ENCODE peak calls at places on chromosomes 12 and 14, in nine cellular contexts. One of them, this sample, is unnamed. For H3K4me1, the result is how much of the 10 kb centered on the place peaks cover.

GRCh38 chr12:121188227-121188626 is 21.7 kb upstream of the P2RX4 start:
- DNase-seq in HCT116: no peak
- DNase-seq in adrenal gland: no peak
- DNase-seq in A549: no peak
- DNase-seq in stomach: no peak
- DNase-seq in ovary: no peak
- DNase-seq in heart right ventricle: no peak
- DNase-seq in tibial nerve: no peak
- DNase-seq in Caco-2: no peak
- DNase-seq in this sample: no peak

GRCh38 chr12:29160230-29160629 is 11.2 kb downstream of the FAR2 start:
- DNase-seq in HCT116: no peak
- DNase-seq in adrenal gland: no peak
- DNase-seq in A549: no peak
- DNase-seq in stomach: no peak
- DNase-seq in ovary: no peak
- DNase-seq in heart right ventricle: no peak
- DNase-seq in tibial nerve: no peak
- DNase-seq in Caco-2: no peak
- DNase-seq in this sample: no peak

GRCh38 chr12:75505706-75506312 is 5.6 kb downstream of the KRR1 start:
- DNase-seq in HCT116: no peak
- DNase-seq in adrenal gland: no peak
- DNase-seq in A549: peak
- DNase-seq in stomach: no peak
- DNase-seq in ovary: no peak
- DNase-seq in heart right ventricle: no peak
- DNase-seq in tibial nerve: no peak
- DNase-seq in Caco-2: no peak
- DNase-seq in this sample: no peak

GRCh38 chr12:50992814-50993213 is 33.4 kb downstream of the SLC11A2 start:
- DNase-seq in HCT116: no peak
- DNase-seq in adrenal gland: peak
- DNase-seq in A549: no peak
- DNase-seq in stomach: no peak
- DNase-seq in ovary: no peak
- DNase-seq in heart right ventricle: peak
- DNase-seq in tibial nerve: peak
- DNase-seq in Caco-2: no peak
- DNase-seq in this sample: no peak

GRCh38 chr14:94392510-94392935 is 4.1 kb upstream of the SERPINA1 start:
- DNase-seq in HCT116: no peak
- DNase-seq in adrenal gland: peak
- DNase-seq in A549: no peak
- DNase-seq in stomach: no peak
- DNase-seq in ovary: no peak
- DNase-seq in heart right ventricle: no peak
- DNase-seq in tibial nerve: no peak
- DNase-seq in Caco-2: no peak
- DNase-seq in this sample: no peak

GRCh38 chr12:93954160-93955112 is 193.9 kb upstream of the PLXNC1 start:
- DNase-seq in HCT116: no peak
- DNase-seq in adrenal gland: no peak
- DNase-seq in A549: peak
- DNase-seq in stomach: no peak
- DNase-seq in ovary: no peak
- DNase-seq in heart right ventricle: peak
- DNase-seq in tibial nerve: no peak
- DNase-seq in Caco-2: no peak
- DNase-seq in this sample: no peak

GRCh38 chr12:95114766-95115450 is 41.5 kb upstream of the NR2C1 start:
- DNase-seq in HCT116: no peak
- DNase-seq in adrenal gland: no peak
- DNase-seq in A549: peak
- DNase-seq in stomach: no peak
- DNase-seq in ovary: no peak
- DNase-seq in heart right ventricle: no peak
- DNase-seq in tibial nerve: no peak
- DNase-seq in Caco-2: no peak
- DNase-seq in this sample: no peak

GRCh38 chr14:28707814-28708213 is 58.8 kb upstream of the FOXG1 start:
- DNase-seq in HCT116: no peak
- DNase-seq in adrenal gland: no peak
- DNase-seq in A549: no peak
- DNase-seq in stomach: no peak
- DNase-seq in ovary: no peak
- DNase-seq in heart right ventricle: no peak
- DNase-seq in tibial nerve: no peak
- DNase-seq in Caco-2: no peak
- DNase-seq in this sample: no peak

GRCh38 chr14:100837812-100838170 is 11.9 kb downstream of the MEG3 start:
- DNase-seq in HCT116: no peak
- DNase-seq in adrenal gland: no peak
- DNase-seq in A549: no peak
- DNase-seq in stomach: no peak
- DNase-seq in ovary: no peak
- DNase-seq in heart right ventricle: no peak
- DNase-seq in tibial nerve: no peak
- DNase-seq in Caco-2: no peak
- DNase-seq in this sample: no peak

GRCh38 chr14:52055215-52055614 is 13.6 kb downstream of the NID2 start:
- DNase-seq in HCT116: no peak
- DNase-seq in adrenal gland: no peak
- DNase-seq in A549: no peak
- DNase-seq in stomach: no peak
- DNase-seq in ovary: no peak
- DNase-seq in heart right ventricle: no peak
- DNase-seq in tibial nerve: no peak
- DNase-seq in Caco-2: no peak
- DNase-seq in this sample: no peak

GRCh38 chr14:52052289-52052943 is 16.4 kb downstream of the NID2 start:
- DNase-seq in HCT116: no peak
- DNase-seq in adrenal gland: no peak
- DNase-seq in A549: no peak
- DNase-seq in stomach: no peak
- DNase-seq in ovary: no peak
- DNase-seq in heart right ventricle: no peak
- DNase-seq in tibial nerve: no peak
- DNase-seq in Caco-2: no peak
- DNase-seq in this sample: no peak

GRCh38 chr14:52051861-52052260 is 17.0 kb downstream of the NID2 start:
- DNase-seq in HCT116: no peak
- DNase-seq in adrenal gland: no peak
- DNase-seq in A549: no peak
- DNase-seq in stomach: no peak
- DNase-seq in ovary: no peak
- DNase-seq in heart right ventricle: no peak
- DNase-seq in tibial nerve: no peak
- DNase-seq in Caco-2: no peak
- DNase-seq in this sample: no peak

GRCh38 chr14:52052991-52053390 is 15.9 kb downstream of the NID2 start:
- DNase-seq in HCT116: no peak
- DNase-seq in adrenal gland: no peak
- DNase-seq in A549: no peak
- DNase-seq in stomach: no peak
- DNase-seq in ovary: no peak
- DNase-seq in heart right ventricle: no peak
- DNase-seq in tibial nerve: no peak
- DNase-seq in Caco-2: no peak
- DNase-seq in this sample: no peak

DNA sequence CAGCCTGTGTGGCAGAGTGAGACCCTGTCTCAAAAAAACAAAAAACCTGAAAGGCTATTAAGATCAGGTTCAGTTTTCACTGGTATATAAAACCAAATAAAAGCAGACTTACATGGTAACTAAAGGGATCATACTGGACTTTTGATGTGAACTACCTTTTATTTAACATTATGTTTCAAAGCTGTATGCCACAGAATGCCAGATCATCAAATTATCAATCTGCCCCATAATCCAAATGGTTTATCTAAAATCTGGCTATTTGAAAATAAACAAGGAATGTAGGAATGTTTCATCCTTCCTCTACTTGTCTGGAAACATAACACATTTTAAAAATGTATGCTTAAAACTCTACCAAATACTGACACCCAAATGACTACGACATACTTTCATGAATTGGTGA is 14.2 kb downstream of the NID2 start:
- DNase-seq in HCT116: no peak
- DNase-seq in adrenal gland: no peak
- DNase-seq in A549: no peak
- DNase-seq in stomach: no peak
- DNase-seq in ovary: no peak
- DNase-seq in heart right ventricle: no peak
- DNase-seq in tibial nerve: no peak
- DNase-seq in Caco-2: no peak
- DNase-seq in this sample: no peak
- H3K4me1 ChIP-seq in HCT116: under half
- H3K4me1 ChIP-seq in adrenal gland: under half
- H3K4me1 ChIP-seq in A549: under half
- H3K4me1 ChIP-seq in stomach: half or more
- H3K4me1 ChIP-seq in ovary: under half
- H3K4me1 ChIP-seq in heart right ventricle: under half
- H3K4me1 ChIP-seq in tibial nerve: half or more
- H3K4me1 ChIP-seq in Caco-2: under half
- H3K4me1 ChIP-seq in this sample: under half

GRCh38 chr12:13227191-13227590 is 30.7 kb downstream of the EMP1 start:
- DNase-seq in HCT116: no peak
- DNase-seq in adrenal gland: no peak
- DNase-seq in A549: no peak
- DNase-seq in stomach: no peak
- DNase-seq in ovary: no peak
- DNase-seq in heart right ventricle: no peak
- DNase-seq in tibial nerve: no peak
- DNase-seq in Caco-2: no peak
- DNase-seq in this sample: no peak
- H3K4me1 ChIP-seq in HCT116: under half
- H3K4me1 ChIP-seq in adrenal gland: under half
- H3K4me1 ChIP-seq in A549: under half
- H3K4me1 ChIP-seq in stomach: under half
- H3K4me1 ChIP-seq in ovary: under half
- H3K4me1 ChIP-seq in heart right ventricle: under half
- H3K4me1 ChIP-seq in tibial nerve: under half
- H3K4me1 ChIP-seq in Caco-2: under half
- H3K4me1 ChIP-seq in this sample: under half

GRCh38 chr14:72565200-72565599 is 328.7 kb downstream of the DPF3 start:
- DNase-seq in HCT116: no peak
- DNase-seq in adrenal gland: no peak
- DNase-seq in A549: no peak
- DNase-seq in stomach: no peak
- DNase-seq in ovary: no peak
- DNase-seq in heart right ventricle: peak
- DNase-seq in tibial nerve: no peak
- DNase-seq in Caco-2: no peak
- DNase-seq in this sample: no peak
- H3K4me1 ChIP-seq in HCT116: under half
- H3K4me1 ChIP-seq in adrenal gland: under half
- H3K4me1 ChIP-seq in A549: under half
- H3K4me1 ChIP-seq in stomach: under half
- H3K4me1 ChIP-seq in ovary: under half
- H3K4me1 ChIP-seq in heart right ventricle: under half
- H3K4me1 ChIP-seq in tibial nerve: under half
- H3K4me1 ChIP-seq in Caco-2: under half
- H3K4me1 ChIP-seq in this sample: under half

GRCh38 chr12:128852885-128853284 is 393 bp upstream of the GLT1D1 start:
- DNase-seq in HCT116: no peak
- DNase-seq in adrenal gland: no peak
- DNase-seq in A549: no peak
- DNase-seq in stomach: no peak
- DNase-seq in ovary: no peak
- DNase-seq in heart right ventricle: no peak
- DNase-seq in tibial nerve: no peak
- DNase-seq in Caco-2: no peak
- DNase-seq in this sample: no peak
- H3K4me1 ChIP-seq in HCT116: under half
- H3K4me1 ChIP-seq in adrenal gland: under half
- H3K4me1 ChIP-seq in A549: under half
- H3K4me1 ChIP-seq in stomach: under half
- H3K4me1 ChIP-seq in ovary: under half
- H3K4me1 ChIP-seq in heart right ventricle: under half
- H3K4me1 ChIP-seq in tibial nerve: under half
- H3K4me1 ChIP-seq in Caco-2: under half
- H3K4me1 ChIP-seq in this sample: under half

GRCh38 chr12:76762556-76762955 is 1.4 kb upstream of the ZDHHC17 start:
- DNase-seq in HCT116: no peak
- DNase-seq in adrenal gland: no peak
- DNase-seq in A549: no peak
- DNase-seq in stomach: no peak
- DNase-seq in ovary: no peak
- DNase-seq in heart right ventricle: no peak
- DNase-seq in tibial nerve: no peak
- DNase-seq in Caco-2: no peak
- DNase-seq in this sample: peak

GRCh38 chr12:76766161-76766560 is 2.2 kb downstream of the ZDHHC17 start:
- DNase-seq in HCT116: no peak
- DNase-seq in adrenal gland: no peak
- DNase-seq in A549: no peak
- DNase-seq in stomach: no peak
- DNase-seq in ovary: no peak
- DNase-seq in heart right ventricle: no peak
- DNase-seq in tibial nerve: no peak
- DNase-seq in Caco-2: no peak
- DNase-seq in this sample: no peak

GRCh38 chr12:76763746-76764675 is at the start of gene ZDHHC17:
- DNase-seq in HCT116: peak
- DNase-seq in adrenal gland: peak
- DNase-seq in A549: peak
- DNase-seq in stomach: peak
- DNase-seq in ovary: peak
- DNase-seq in heart right ventricle: peak
- DNase-seq in tibial nerve: peak
- DNase-seq in Caco-2: peak
- DNase-seq in this sample: peak

GRCh38 chr12:76765598-76765997 is 1.7 kb downstream of the ZDHHC17 start:
- DNase-seq in HCT116: no peak
- DNase-seq in adrenal gland: no peak
- DNase-seq in A549: no peak
- DNase-seq in stomach: no peak
- DNase-seq in ovary: no peak
- DNase-seq in heart right ventricle: no peak
- DNase-seq in tibial nerve: no peak
- DNase-seq in Caco-2: no peak
- DNase-seq in this sample: no peak

GRCh38 chr12:76764856-76765255 is 941 bp downstream of the ZDHHC17 start:
- DNase-seq in HCT116: no peak
- DNase-seq in adrenal gland: no peak
- DNase-seq in A549: no peak
- DNase-seq in stomach: no peak
- DNase-seq in ovary: no peak
- DNase-seq in heart right ventricle: no peak
- DNase-seq in tibial nerve: no peak
- DNase-seq in Caco-2: no peak
- DNase-seq in this sample: peak
- H3K4me1 ChIP-seq in HCT116: under half
- H3K4me1 ChIP-seq in adrenal gland: under half
- H3K4me1 ChIP-seq in A549: under half
- H3K4me1 ChIP-seq in stomach: half or more
- H3K4me1 ChIP-seq in ovary: under half
- H3K4me1 ChIP-seq in heart right ventricle: under half
- H3K4me1 ChIP-seq in tibial nerve: under half
- H3K4me1 ChIP-seq in Caco-2: under half
- H3K4me1 ChIP-seq in this sample: under half